ENCODE peak calls at places on chromosomes 6 and 20, in eight cellular contexts. N, W, T, K, P, D, I and S are unnamed samples.
A peak's percentile ranks its signal among the peaks of the same experiment; 100 is the strongest.

GRCh38 chr6:27406085-27406484 is 17.5 kb downstream of the ZNF391 start:
- DNase-seq in P (no peak), N (no peak), I (no peak), D (no peak), K (no peak), T (no peak), W (no peak), S (no peak)

GRCh38 chr6:143652840-143653239 is 24.9 kb upstream of the PHACTR2 start:
- DNase-seq in I (no peak), D (no peak), W (no peak), P (no peak), K (peak; percentile 46), N (peak; percentile 50), T (no peak), S (no peak)

GRCh38 chr20:39538317-39538716 is 576.2 kb downstream of the DHX35 start:
- DNase-seq in W (no peak), I (no peak), P (no peak), T (no peak), N (no peak), K (no peak), D (no peak), S (no peak)

GRCh38 chr20:41222703-41223102 is 85.4 kb downstream of the PLCG1 start:
- DNase-seq in W (peak; percentile 66), P (no peak), N (no peak), I (no peak), D (no peak), K (no peak), T (no peak), S (no peak)

GRCh38 chr6:29981211-29981812 is 39.0 kb downstream of the HLA-A start:
- DNase-seq in N (no peak), K (no peak), P (no peak), D (no peak), I (no peak), T (no peak), W (no peak), S (no peak)

GRCh38 chr6:157531169-157531985 is 150.4 kb downstream of the ZDHHC14 start:
- DNase-seq in K (no peak), P (no peak), T (no peak), I (no peak), D (no peak), W (no peak), N (no peak), S (no peak)

GRCh38 chr6:78639505-78640110 is 227.7 kb upstream of the IRAK1BP1 start:
- DNase-seq in K (no peak), D (no peak), T (no peak), W (no peak), P (no peak), N (no peak), I (no peak), S (no peak)

GRCh38 chr6:158666637-158667359 is 16.9 kb downstream of the SYTL3 start:
- DNase-seq in W (peak; percentile 97), K (no peak), T (no peak), I (no peak), D (peak; percentile 73), N (peak; percentile 32), P (no peak), S (no peak)

GRCh38 chr20:44643154-44643519 is 8.4 kb downstream of the ADA start:
- DNase-seq in N (no peak), T (no peak), D (no peak), I (no peak), P (no peak), W (no peak), K (no peak), S (no peak)

GRCh38 chr6:124795879-124796838 is 166.1 kb upstream of the RNF217 start:
- DNase-seq in W (peak; percentile 50), D (no peak), K (peak; percentile 58), P (no peak), T (no peak), I (peak; percentile 56), N (peak; percentile 46), S (peak; percentile 72)

GRCh38 chr6:48883116-48883515 is 579.9 kb downstream of the MMUT start:
- DNase-seq in P (no peak), T (no peak), K (no peak), W (peak; percentile 72), D (no peak), N (no peak), I (no peak), S (no peak)

GRCh38 chr6:146110990-146111389 is 82.1 kb downstream of the GRM1 start:
- DNase-seq in K (no peak), P (no peak), D (no peak), T (no peak), W (no peak), I (no peak), N (no peak), S (no peak)

GRCh38 chr6:34527751-34528670 is 28.1 kb downstream of the SPDEF start:
- DNase-seq in I (no peak), K (no peak), T (no peak), D (no peak), W (no peak), P (no peak), N (no peak), S (no peak)

GRCh38 chr20:24027229-24027628 is 38.6 kb upstream of the GGTLC1 start:
- DNase-seq in K (no peak), N (no peak), P (peak; percentile 6), I (no peak), D (no peak), W (no peak), T (peak; percentile 46), S (no peak)